ENCODE peak calls at places on chromosomes 11 and 22, in eight cellular contexts. One of them, this sample, is unnamed.
A peak's percentile ranks its signal among the peaks of the same experiment; 100 is the strongest.

GRCh38 chr22:30314918-30315317 is 11.8 kb downstream of the TBC1D10A start:
- DNase-seq in right cardiac atrium: no peak
- DNase-seq in RWPE1: no peak
- DNase-seq in IMR-90: peak; percentile 67
- DNase-seq in small intestine: no peak
- DNase-seq in heart left ventricle: no peak
- DNase-seq in tibial nerve: no peak
- DNase-seq in epithelial cell of prostate: no peak
- DNase-seq in this sample: no peak

GRCh38 chr11:79066456-79067354 is 374.1 kb downstream of the TENM4 start:
- DNase-seq in RWPE1: no peak
- DNase-seq in small intestine: no peak
- DNase-seq in IMR-90: no peak
- DNase-seq in right cardiac atrium: no peak
- DNase-seq in epithelial cell of prostate: no peak
- DNase-seq in heart left ventricle: no peak
- DNase-seq in tibial nerve: no peak
- DNase-seq in this sample: no peak

GRCh38 chr11:95092549-95093324 is 3.1 kb downstream of the ENDOD1 start:
- DNase-seq in heart left ventricle: no peak
- DNase-seq in RWPE1: peak; percentile 37
- DNase-seq in small intestine: peak; percentile 87
- DNase-seq in right cardiac atrium: no peak
- DNase-seq in epithelial cell of prostate: no peak
- DNase-seq in IMR-90: peak; percentile 49
- DNase-seq in tibial nerve: no peak
- DNase-seq in this sample: no peak

GRCh38 chr11:67572747-67573419 is 10.7 kb upstream of the GSTP1 start:
- DNase-seq in IMR-90: peak; percentile 48
- DNase-seq in heart left ventricle: peak; percentile 67
- DNase-seq in tibial nerve: no peak
- DNase-seq in small intestine: peak; percentile 88
- DNase-seq in RWPE1: no peak
- DNase-seq in epithelial cell of prostate: no peak
- DNase-seq in right cardiac atrium: peak; percentile 66
- DNase-seq in this sample: peak; percentile 34

GRCh38 chr11:69524291-69524882 is 42.9 kb downstream of the LINC01488 start:
- DNase-seq in IMR-90: peak; percentile 52
- DNase-seq in RWPE1: peak; percentile 53
- DNase-seq in small intestine: no peak
- DNase-seq in tibial nerve: peak; percentile 8
- DNase-seq in epithelial cell of prostate: no peak
- DNase-seq in heart left ventricle: no peak
- DNase-seq in right cardiac atrium: no peak
- DNase-seq in this sample: no peak

GRCh38 chr11:10303558-10304363 is 1.1 kb upstream of the ADM start:
- DNase-seq in heart left ventricle: peak; percentile 44
- DNase-seq in small intestine: peak; percentile 73
- DNase-seq in tibial nerve: no peak
- DNase-seq in right cardiac atrium: peak; percentile 67
- DNase-seq in RWPE1: peak; percentile 59
- DNase-seq in epithelial cell of prostate: no peak
- DNase-seq in IMR-90: peak; percentile 68
- DNase-seq in this sample: peak; percentile 32

GRCh38 chr11:96215094-96215782 is 127.8 kb downstream of the MAML2 start:
- DNase-seq in small intestine: peak; percentile 40
- DNase-seq in IMR-90: peak; percentile 76
- DNase-seq in epithelial cell of prostate: no peak
- DNase-seq in heart left ventricle: no peak
- DNase-seq in RWPE1: no peak
- DNase-seq in right cardiac atrium: no peak
- DNase-seq in tibial nerve: no peak
- DNase-seq in this sample: no peak

GRCh38 chr11:11502303-11502828 is 119.4 kb downstream of the GALNT18 start:
- DNase-seq in IMR-90: no peak
- DNase-seq in RWPE1: no peak
- DNase-seq in right cardiac atrium: no peak
- DNase-seq in small intestine: no peak
- DNase-seq in tibial nerve: no peak
- DNase-seq in epithelial cell of prostate: no peak
- DNase-seq in heart left ventricle: no peak
- DNase-seq in this sample: no peak

GRCh38 chr11:27912916-27913315 is 195.0 kb downstream of the KIF18A start:
- DNase-seq in small intestine: no peak
- DNase-seq in IMR-90: peak; percentile 36
- DNase-seq in tibial nerve: no peak
- DNase-seq in heart left ventricle: no peak
- DNase-seq in right cardiac atrium: no peak
- DNase-seq in RWPE1: no peak
- DNase-seq in epithelial cell of prostate: no peak
- DNase-seq in this sample: no peak

GRCh38 chr11:68889948-68890446 is 13.6 kb downstream of the MRPL21 start:
- DNase-seq in heart left ventricle: peak; percentile 80
- DNase-seq in small intestine: no peak
- DNase-seq in right cardiac atrium: peak; percentile 81
- DNase-seq in IMR-90: peak; percentile 70
- DNase-seq in tibial nerve: peak; percentile 49
- DNase-seq in RWPE1: no peak
- DNase-seq in epithelial cell of prostate: no peak
- DNase-seq in this sample: peak; percentile 50

GRCh38 chr11:19980957-19981669 is 179.2 kb downstream of the DBX1 start:
- DNase-seq in small intestine: no peak
- DNase-seq in right cardiac atrium: no peak
- DNase-seq in epithelial cell of prostate: no peak
- DNase-seq in RWPE1: no peak
- DNase-seq in tibial nerve: no peak
- DNase-seq in heart left ventricle: no peak
- DNase-seq in IMR-90: peak; percentile 74
- DNase-seq in this sample: no peak

GRCh38 chr11:92329644-92330043 is 105.0 kb downstream of the FAT3 start:
- DNase-seq in IMR-90: peak; percentile 38
- DNase-seq in tibial nerve: no peak
- DNase-seq in right cardiac atrium: no peak
- DNase-seq in heart left ventricle: no peak
- DNase-seq in RWPE1: peak; percentile 21
- DNase-seq in small intestine: no peak
- DNase-seq in epithelial cell of prostate: peak; percentile 66
- DNase-seq in this sample: no peak

GRCh38 chr22:22346401-22347107 is 102.0 kb downstream of the VPREB1 start:
- DNase-seq in RWPE1: no peak
- DNase-seq in small intestine: no peak
- DNase-seq in heart left ventricle: no peak
- DNase-seq in tibial nerve: no peak
- DNase-seq in IMR-90: no peak
- DNase-seq in epithelial cell of prostate: no peak
- DNase-seq in right cardiac atrium: no peak
- DNase-seq in this sample: no peak

GRCh38 chr11:62064221-62064620 is 59.6 kb upstream of the INCENP start:
- DNase-seq in RWPE1: no peak
- DNase-seq in heart left ventricle: no peak
- DNase-seq in IMR-90: no peak
- DNase-seq in small intestine: no peak
- DNase-seq in epithelial cell of prostate: no peak
- DNase-seq in right cardiac atrium: no peak
- DNase-seq in tibial nerve: no peak
- DNase-seq in this sample: no peak
- H3K27ac ChIP-seq in RWPE1: no peak overlapping the region
- H3K27ac ChIP-seq in heart left ventricle: no peak overlapping the region
- H3K27ac ChIP-seq in IMR-90: no peak overlapping the region
- H3K27ac ChIP-seq in small intestine: no peak overlapping the region
- H3K27ac ChIP-seq in epithelial cell of prostate: no peak overlapping the region
- H3K27ac ChIP-seq in right cardiac atrium: no peak overlapping the region
- H3K27ac ChIP-seq in tibial nerve: no peak overlapping the region
- H3K27ac ChIP-seq in this sample: no peak overlapping the region

GRCh38 chr11:39992550-39992949 is 1466.9 kb downstream of the LRRC4C start:
- DNase-seq in small intestine: peak; percentile 62
- DNase-seq in epithelial cell of prostate: no peak
- DNase-seq in tibial nerve: no peak
- DNase-seq in RWPE1: no peak
- DNase-seq in heart left ventricle: no peak
- DNase-seq in right cardiac atrium: no peak
- DNase-seq in IMR-90: no peak
- DNase-seq in this sample: no peak

DNA sequence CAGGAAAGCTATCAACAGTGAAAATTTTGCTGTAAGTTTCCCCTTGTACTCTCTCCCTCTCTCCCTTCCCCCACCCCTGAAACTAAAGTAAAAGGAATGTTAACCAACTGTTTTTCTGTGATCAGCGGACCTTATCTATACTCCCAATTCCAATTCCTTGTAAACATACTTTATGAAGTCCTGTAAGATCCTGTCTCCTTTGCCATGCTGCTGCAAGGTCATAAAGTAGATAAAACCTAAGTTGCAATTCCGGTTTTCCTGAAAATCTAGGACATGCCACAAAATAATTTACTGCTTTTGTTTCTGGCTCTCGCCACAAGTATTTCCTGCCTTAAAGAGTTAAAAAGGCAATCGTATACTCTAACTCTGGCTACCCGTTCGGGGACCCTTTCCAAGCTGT is 1469.0 kb downstream of the LRRC4C start:
- DNase-seq in IMR-90: no peak
- DNase-seq in RWPE1: no peak
- DNase-seq in epithelial cell of prostate: no peak
- DNase-seq in tibial nerve: no peak
- DNase-seq in heart left ventricle: no peak
- DNase-seq in small intestine: peak; percentile 30
- DNase-seq in right cardiac atrium: no peak
- DNase-seq in this sample: no peak
- H3K27ac ChIP-seq in IMR-90: no peak overlapping the region
- H3K27ac ChIP-seq in RWPE1: no peak overlapping the region
- H3K27ac ChIP-seq in epithelial cell of prostate: no peak overlapping the region
- H3K27ac ChIP-seq in tibial nerve: no peak overlapping the region
- H3K27ac ChIP-seq in heart left ventricle: no peak overlapping the region
- H3K27ac ChIP-seq in small intestine: no peak overlapping the region
- H3K27ac ChIP-seq in right cardiac atrium: no peak overlapping the region
- H3K27ac ChIP-seq in this sample: no peak overlapping the region

GRCh38 chr11:44832452-44832851 is 105.7 kb downstream of the TSPAN18 start:
- DNase-seq in epithelial cell of prostate: no peak
- DNase-seq in RWPE1: no peak
- DNase-seq in right cardiac atrium: no peak
- DNase-seq in small intestine: no peak
- DNase-seq in IMR-90: no peak
- DNase-seq in heart left ventricle: no peak
- DNase-seq in tibial nerve: no peak
- DNase-seq in this sample: no peak

GRCh38 chr11:44833869-44834452 is 107.2 kb downstream of the TSPAN18 start:
- DNase-seq in epithelial cell of prostate: no peak
- DNase-seq in heart left ventricle: no peak
- DNase-seq in IMR-90: no peak
- DNase-seq in RWPE1: peak; percentile 16
- DNase-seq in small intestine: peak; percentile 57
- DNase-seq in tibial nerve: no peak
- DNase-seq in right cardiac atrium: no peak
- DNase-seq in this sample: no peak

GRCh38 chr11:44834846-44835245 is 108.1 kb downstream of the TSPAN18 start:
- DNase-seq in RWPE1: no peak
- DNase-seq in tibial nerve: no peak
- DNase-seq in IMR-90: no peak
- DNase-seq in small intestine: no peak
- DNase-seq in right cardiac atrium: no peak
- DNase-seq in epithelial cell of prostate: no peak
- DNase-seq in heart left ventricle: no peak
- DNase-seq in this sample: no peak

GRCh38 chr11:44831605-44832394 is 105.0 kb downstream of the TSPAN18 start:
- DNase-seq in heart left ventricle: no peak
- DNase-seq in epithelial cell of prostate: no peak
- DNase-seq in RWPE1: no peak
- DNase-seq in small intestine: no peak
- DNase-seq in tibial nerve: no peak
- DNase-seq in right cardiac atrium: no peak
- DNase-seq in IMR-90: no peak
- DNase-seq in this sample: no peak

DNA sequence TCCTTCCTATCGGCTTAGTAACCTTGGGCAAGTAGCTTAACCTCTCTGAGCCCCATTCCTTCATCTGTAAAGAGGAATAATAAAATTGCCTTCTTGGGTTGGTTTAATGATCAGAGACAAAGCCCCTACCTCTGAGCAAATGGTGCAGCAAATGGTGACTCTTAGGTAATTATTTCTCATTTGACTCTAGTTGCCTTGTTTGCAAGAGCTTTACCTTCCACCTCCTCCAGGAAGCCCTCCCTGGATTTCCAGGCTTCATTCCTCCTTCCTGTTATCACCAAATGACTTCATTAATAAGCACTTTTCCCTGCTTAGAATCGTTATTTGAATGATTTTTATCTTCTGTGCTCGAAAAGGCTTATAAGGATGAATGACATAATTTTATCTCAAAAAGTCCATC is 106.5 kb downstream of the TSPAN18 start:
- DNase-seq in right cardiac atrium: no peak
- DNase-seq in heart left ventricle: no peak
- DNase-seq in IMR-90: no peak
- DNase-seq in RWPE1: no peak
- DNase-seq in tibial nerve: no peak
- DNase-seq in small intestine: no peak
- DNase-seq in epithelial cell of prostate: no peak
- DNase-seq in this sample: no peak
- H3K27ac ChIP-seq in right cardiac atrium: no peak overlapping the region
- H3K27ac ChIP-seq in heart left ventricle: no peak overlapping the region
- H3K27ac ChIP-seq in IMR-90: no peak overlapping the region
- H3K27ac ChIP-seq in RWPE1: no peak overlapping the region
- H3K27ac ChIP-seq in tibial nerve: no peak overlapping the region
- H3K27ac ChIP-seq in small intestine: no peak overlapping the region
- H3K27ac ChIP-seq in epithelial cell of prostate: no peak overlapping the region
- H3K27ac ChIP-seq in this sample: peak overlapping the region; percentile 17

GRCh38 chr11:17478064-17478463 is 1.4 kb upstream of the ABCC8 start:
- DNase-seq in heart left ventricle: no peak
- DNase-seq in tibial nerve: no peak
- DNase-seq in RWPE1: no peak
- DNase-seq in right cardiac atrium: no peak
- DNase-seq in small intestine: no peak
- DNase-seq in epithelial cell of prostate: no peak
- DNase-seq in IMR-90: no peak
- DNase-seq in this sample: no peak

GRCh38 chr11:17476317-17477083 is at the start of gene ABCC8:
- DNase-seq in RWPE1: no peak
- DNase-seq in epithelial cell of prostate: no peak
- DNase-seq in IMR-90: no peak
- DNase-seq in right cardiac atrium: no peak
- DNase-seq in tibial nerve: no peak
- DNase-seq in small intestine: no peak
- DNase-seq in heart left ventricle: no peak
- DNase-seq in this sample: no peak

GRCh38 chr11:17475666-17476316 is 854 bp downstream of the ABCC8 start:
- DNase-seq in small intestine: no peak
- DNase-seq in IMR-90: no peak
- DNase-seq in right cardiac atrium: no peak
- DNase-seq in epithelial cell of prostate: no peak
- DNase-seq in RWPE1: no peak
- DNase-seq in heart left ventricle: no peak
- DNase-seq in tibial nerve: no peak
- DNase-seq in this sample: no peak

GRCh38 chr11:17477361-17477760 is 716 bp upstream of the ABCC8 start:
- DNase-seq in right cardiac atrium: no peak
- DNase-seq in epithelial cell of prostate: no peak
- DNase-seq in RWPE1: no peak
- DNase-seq in IMR-90: no peak
- DNase-seq in small intestine: no peak
- DNase-seq in heart left ventricle: no peak
- DNase-seq in tibial nerve: no peak
- DNase-seq in this sample: no peak

DNA sequence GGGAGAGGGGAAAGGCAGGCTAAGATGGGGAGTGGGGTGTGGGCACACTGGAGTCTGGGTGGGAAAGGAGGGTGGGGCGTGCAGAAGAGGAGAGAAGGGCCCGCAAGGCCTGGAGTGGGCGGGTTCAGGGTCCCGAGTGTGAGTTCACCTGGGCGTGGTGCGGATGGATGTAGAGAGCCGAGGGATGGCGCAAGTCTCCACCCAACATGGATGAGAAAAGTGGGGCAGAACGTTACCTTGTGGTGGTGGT is 364 bp upstream of the ABCC8 start:
- DNase-seq in IMR-90: no peak
- DNase-seq in epithelial cell of prostate: no peak
- DNase-seq in RWPE1: no peak
- DNase-seq in small intestine: no peak
- DNase-seq in tibial nerve: no peak
- DNase-seq in heart left ventricle: no peak
- DNase-seq in right cardiac atrium: no peak
- DNase-seq in this sample: no peak
- H3K27ac ChIP-seq in IMR-90: no peak overlapping the region
- H3K27ac ChIP-seq in epithelial cell of prostate: no peak overlapping the region
- H3K27ac ChIP-seq in RWPE1: no peak overlapping the region
- H3K27ac ChIP-seq in small intestine: no peak overlapping the region
- H3K27ac ChIP-seq in tibial nerve: no peak overlapping the region
- H3K27ac ChIP-seq in heart left ventricle: no peak overlapping the region
- H3K27ac ChIP-seq in right cardiac atrium: no peak overlapping the region
- H3K27ac ChIP-seq in this sample: no peak overlapping the region

This sample was measured in heart right ventricle.